ENCODE peak calls at places on chromosomes 11 and 22, in seven cellular contexts. One of them, this sample, is unnamed.
A peak's percentile ranks its signal among the peaks of the same experiment; 100 is the strongest.

GRCh38 chr11:9663699-9664275 is at the start of gene SWAP70:
- DNase-seq in HFF-Myc: peak; percentile 42
- DNase-seq in naive thymus-derived CD8-positive, alpha-beta T cell: peak; percentile 61
- DNase-seq in activated CD4-positive, alpha-beta T cell treated with anti-CD3 and anti-CD28 coated beads for 36 hours: peak; percentile 85
- DNase-seq in DMS53: peak; percentile 87
- DNase-seq in endothelial cell: peak; percentile 95
- DNase-seq in chondrocyte: peak; percentile 94
- DNase-seq in this sample: peak; percentile 83

GRCh38 chr22:19629331-19629719 is 85.0 kb upstream of the SEPTIN5 start:
- DNase-seq in HFF-Myc: no peak
- DNase-seq in naive thymus-derived CD8-positive, alpha-beta T cell: no peak
- DNase-seq in activated CD4-positive, alpha-beta T cell treated with anti-CD3 and anti-CD28 coated beads for 36 hours: no peak
- DNase-seq in DMS53: no peak
- DNase-seq in endothelial cell: no peak
- DNase-seq in chondrocyte: no peak
- DNase-seq in this sample: no peak

GRCh38 chr11:65883058-65883761 is 3.6 kb downstream of the CTSW start:
- DNase-seq in HFF-Myc: no peak
- DNase-seq in naive thymus-derived CD8-positive, alpha-beta T cell: no peak
- DNase-seq in activated CD4-positive, alpha-beta T cell treated with anti-CD3 and anti-CD28 coated beads for 36 hours: no peak
- DNase-seq in DMS53: no peak
- DNase-seq in endothelial cell: no peak
- DNase-seq in chondrocyte: peak; percentile 68
- DNase-seq in this sample: no peak

GRCh38 chr11:66739983-66740382 is 11.0 kb upstream of the SPTBN2 start:
- DNase-seq in HFF-Myc: no peak
- DNase-seq in naive thymus-derived CD8-positive, alpha-beta T cell: no peak
- DNase-seq in activated CD4-positive, alpha-beta T cell treated with anti-CD3 and anti-CD28 coated beads for 36 hours: no peak
- DNase-seq in DMS53: no peak
- DNase-seq in endothelial cell: no peak
- DNase-seq in chondrocyte: no peak
- DNase-seq in this sample: no peak

GRCh38 chr11:5242933-5243844 is 6.5 kb downstream of the HBG1 start:
- DNase-seq in HFF-Myc: no peak
- DNase-seq in naive thymus-derived CD8-positive, alpha-beta T cell: no peak
- DNase-seq in activated CD4-positive, alpha-beta T cell treated with anti-CD3 and anti-CD28 coated beads for 36 hours: peak; percentile 9
- DNase-seq in DMS53: no peak
- DNase-seq in endothelial cell: no peak
- DNase-seq in chondrocyte: no peak
- DNase-seq in this sample: no peak

GRCh38 chr11:76073716-76074115 is 132.6 kb downstream of the WNT11 start:
- DNase-seq in HFF-Myc: peak; percentile 61
- DNase-seq in naive thymus-derived CD8-positive, alpha-beta T cell: no peak
- DNase-seq in activated CD4-positive, alpha-beta T cell treated with anti-CD3 and anti-CD28 coated beads for 36 hours: no peak
- DNase-seq in DMS53: no peak
- DNase-seq in endothelial cell: no peak
- DNase-seq in chondrocyte: no peak
- DNase-seq in this sample: no peak

GRCh38 chr22:29621761-29622526 is 18.5 kb downstream of the NF2 start:
- DNase-seq in HFF-Myc: peak; percentile 81
- DNase-seq in naive thymus-derived CD8-positive, alpha-beta T cell: no peak
- DNase-seq in activated CD4-positive, alpha-beta T cell treated with anti-CD3 and anti-CD28 coated beads for 36 hours: no peak
- DNase-seq in DMS53: peak; percentile 34
- DNase-seq in endothelial cell: no peak
- DNase-seq in chondrocyte: no peak
- DNase-seq in this sample: peak; percentile 55

GRCh38 chr22:49992921-49993648 is 19.5 kb downstream of the IL17REL start:
- DNase-seq in HFF-Myc: no peak
- DNase-seq in naive thymus-derived CD8-positive, alpha-beta T cell: peak; percentile 54
- DNase-seq in activated CD4-positive, alpha-beta T cell treated with anti-CD3 and anti-CD28 coated beads for 36 hours: peak; percentile 87
- DNase-seq in DMS53: peak; percentile 82
- DNase-seq in endothelial cell: peak; percentile 61
- DNase-seq in chondrocyte: peak; percentile 85
- DNase-seq in this sample: peak; percentile 71

GRCh38 chr11:58525037-58525614 is 17.2 kb upstream of the OR5B21 start:
- DNase-seq in HFF-Myc: no peak
- DNase-seq in naive thymus-derived CD8-positive, alpha-beta T cell: peak; percentile 69
- DNase-seq in activated CD4-positive, alpha-beta T cell treated with anti-CD3 and anti-CD28 coated beads for 36 hours: peak; percentile 39
- DNase-seq in DMS53: no peak
- DNase-seq in endothelial cell: no peak
- DNase-seq in chondrocyte: no peak
- DNase-seq in this sample: no peak

GRCh38 chr11:68751331-68751856 is at the start of gene TESMIN:
- DNase-seq in HFF-Myc: peak; percentile 22
- DNase-seq in naive thymus-derived CD8-positive, alpha-beta T cell: peak; percentile 83
- DNase-seq in activated CD4-positive, alpha-beta T cell treated with anti-CD3 and anti-CD28 coated beads for 36 hours: peak; percentile 97
- DNase-seq in DMS53: peak; percentile 97
- DNase-seq in endothelial cell: peak; percentile 95
- DNase-seq in chondrocyte: peak; percentile 94
- DNase-seq in this sample: peak; percentile 69

GRCh38 chr11:1762537-1763302 is 1.0 kb downstream of the CTSD start:
- DNase-seq in HFF-Myc: no peak
- DNase-seq in naive thymus-derived CD8-positive, alpha-beta T cell: no peak
- DNase-seq in activated CD4-positive, alpha-beta T cell treated with anti-CD3 and anti-CD28 coated beads for 36 hours: no peak
- DNase-seq in DMS53: peak; percentile 70
- DNase-seq in endothelial cell: no peak
- DNase-seq in chondrocyte: peak; percentile 84
- DNase-seq in this sample: no peak

GRCh38 chr11:75191330-75191717 is 40.4 kb downstream of the SLCO2B1 start:
- DNase-seq in HFF-Myc: no peak
- DNase-seq in naive thymus-derived CD8-positive, alpha-beta T cell: no peak
- DNase-seq in activated CD4-positive, alpha-beta T cell treated with anti-CD3 and anti-CD28 coated beads for 36 hours: no peak
- DNase-seq in DMS53: peak; percentile 55
- DNase-seq in endothelial cell: peak; percentile 59
- DNase-seq in chondrocyte: peak; percentile 40
- DNase-seq in this sample: no peak

GRCh38 chr22:46933526-46933925 is 171.1 kb downstream of the TBC1D22A start:
- DNase-seq in HFF-Myc: no peak
- DNase-seq in naive thymus-derived CD8-positive, alpha-beta T cell: no peak
- DNase-seq in activated CD4-positive, alpha-beta T cell treated with anti-CD3 and anti-CD28 coated beads for 36 hours: no peak
- DNase-seq in DMS53: no peak
- DNase-seq in endothelial cell: no peak
- DNase-seq in chondrocyte: no peak
- DNase-seq in this sample: no peak

GRCh38 chr11:122797651-122798050 is 40.6 kb upstream of the CRTAM start:
- DNase-seq in HFF-Myc: no peak
- DNase-seq in naive thymus-derived CD8-positive, alpha-beta T cell: no peak
- DNase-seq in activated CD4-positive, alpha-beta T cell treated with anti-CD3 and anti-CD28 coated beads for 36 hours: no peak
- DNase-seq in DMS53: no peak
- DNase-seq in endothelial cell: no peak
- DNase-seq in chondrocyte: no peak
- DNase-seq in this sample: peak; percentile 83

GRCh38 chr11:128424867-128425285 is 162.5 kb downstream of the ETS1 start:
- DNase-seq in HFF-Myc: no peak
- DNase-seq in naive thymus-derived CD8-positive, alpha-beta T cell: no peak
- DNase-seq in activated CD4-positive, alpha-beta T cell treated with anti-CD3 and anti-CD28 coated beads for 36 hours: no peak
- DNase-seq in DMS53: peak; percentile 89
- DNase-seq in endothelial cell: no peak
- DNase-seq in chondrocyte: no peak
- DNase-seq in this sample: no peak

GRCh38 chr11:22512457-22512856 is 113.2 kb downstream of the FANCF start:
- DNase-seq in HFF-Myc: no peak
- DNase-seq in naive thymus-derived CD8-positive, alpha-beta T cell: no peak
- DNase-seq in activated CD4-positive, alpha-beta T cell treated with anti-CD3 and anti-CD28 coated beads for 36 hours: no peak
- DNase-seq in DMS53: no peak
- DNase-seq in endothelial cell: no peak
- DNase-seq in chondrocyte: no peak
- DNase-seq in this sample: no peak

GRCh38 chr11:118401880-118402590 is 629 bp downstream of the ATP5MG start:
- DNase-seq in HFF-Myc: no peak
- DNase-seq in naive thymus-derived CD8-positive, alpha-beta T cell: no peak
- DNase-seq in activated CD4-positive, alpha-beta T cell treated with anti-CD3 and anti-CD28 coated beads for 36 hours: no peak
- DNase-seq in DMS53: peak; percentile 48
- DNase-seq in endothelial cell: no peak
- DNase-seq in chondrocyte: no peak
- DNase-seq in this sample: peak; percentile 6

GRCh38 chr11:32434116-32434386 is 1.3 kb downstream of the WT1 start:
- DNase-seq in HFF-Myc: no peak
- DNase-seq in naive thymus-derived CD8-positive, alpha-beta T cell: no peak
- DNase-seq in activated CD4-positive, alpha-beta T cell treated with anti-CD3 and anti-CD28 coated beads for 36 hours: no peak
- DNase-seq in DMS53: no peak
- DNase-seq in endothelial cell: no peak
- DNase-seq in chondrocyte: no peak
- DNase-seq in this sample: no peak

GRCh38 chr11:58466293-58466692 is 24.3 kb upstream of the OR5B12 start:
- DNase-seq in HFF-Myc: no peak
- DNase-seq in naive thymus-derived CD8-positive, alpha-beta T cell: no peak
- DNase-seq in activated CD4-positive, alpha-beta T cell treated with anti-CD3 and anti-CD28 coated beads for 36 hours: no peak
- DNase-seq in DMS53: no peak
- DNase-seq in endothelial cell: no peak
- DNase-seq in chondrocyte: no peak
- DNase-seq in this sample: no peak

GRCh38 chr22:50320116-50320515 is 6.7 kb downstream of the DENND6B start:
- DNase-seq in HFF-Myc: no peak
- DNase-seq in naive thymus-derived CD8-positive, alpha-beta T cell: no peak
- DNase-seq in activated CD4-positive, alpha-beta T cell treated with anti-CD3 and anti-CD28 coated beads for 36 hours: no peak
- DNase-seq in DMS53: no peak
- DNase-seq in endothelial cell: no peak
- DNase-seq in chondrocyte: no peak
- DNase-seq in this sample: no peak

GRCh38 chr11:3946445-3947017 is 91.1 kb downstream of the STIM1 start:
- DNase-seq in HFF-Myc: no peak
- DNase-seq in naive thymus-derived CD8-positive, alpha-beta T cell: no peak
- DNase-seq in activated CD4-positive, alpha-beta T cell treated with anti-CD3 and anti-CD28 coated beads for 36 hours: no peak
- DNase-seq in DMS53: no peak
- DNase-seq in endothelial cell: no peak
- DNase-seq in chondrocyte: no peak
- DNase-seq in this sample: no peak

GRCh38 chr11:94793002-94793401 is 24.8 kb downstream of the AMOTL1 start:
- DNase-seq in HFF-Myc: no peak
- DNase-seq in naive thymus-derived CD8-positive, alpha-beta T cell: no peak
- DNase-seq in activated CD4-positive, alpha-beta T cell treated with anti-CD3 and anti-CD28 coated beads for 36 hours: no peak
- DNase-seq in DMS53: no peak
- DNase-seq in endothelial cell: no peak
- DNase-seq in chondrocyte: no peak
- DNase-seq in this sample: no peak

GRCh38 chr11:88886796-88887195 is 179.0 kb downstream of the GRM5 start:
- DNase-seq in HFF-Myc: peak; percentile 54
- DNase-seq in naive thymus-derived CD8-positive, alpha-beta T cell: peak; percentile 22
- DNase-seq in activated CD4-positive, alpha-beta T cell treated with anti-CD3 and anti-CD28 coated beads for 36 hours: peak; percentile 43
- DNase-seq in DMS53: peak; percentile 87
- DNase-seq in endothelial cell: peak; percentile 24
- DNase-seq in chondrocyte: no peak
- DNase-seq in this sample: peak; percentile 82

GRCh38 chr11:83024270-83024854 is 47.3 kb downstream of the RAB30 start:
- DNase-seq in HFF-Myc: no peak
- DNase-seq in naive thymus-derived CD8-positive, alpha-beta T cell: no peak
- DNase-seq in activated CD4-positive, alpha-beta T cell treated with anti-CD3 and anti-CD28 coated beads for 36 hours: no peak
- DNase-seq in DMS53: no peak
- DNase-seq in endothelial cell: no peak
- DNase-seq in chondrocyte: no peak
- DNase-seq in this sample: no peak

GRCh38 chr22:39567135-39567946 is 3.2 kb upstream of the CACNA1I start:
- DNase-seq in HFF-Myc: no peak
- DNase-seq in naive thymus-derived CD8-positive, alpha-beta T cell: peak; percentile 34
- DNase-seq in activated CD4-positive, alpha-beta T cell treated with anti-CD3 and anti-CD28 coated beads for 36 hours: peak; percentile 64
- DNase-seq in DMS53: no peak
- DNase-seq in endothelial cell: no peak
- DNase-seq in chondrocyte: no peak
- DNase-seq in this sample: no peak

GRCh38 chr11:95230054-95231034 is 658 bp downstream of the SESN3 start:
- DNase-seq in HFF-Myc: no peak
- DNase-seq in naive thymus-derived CD8-positive, alpha-beta T cell: peak; percentile 35
- DNase-seq in activated CD4-positive, alpha-beta T cell treated with anti-CD3 and anti-CD28 coated beads for 36 hours: peak; percentile 53
- DNase-seq in DMS53: peak; percentile 87
- DNase-seq in endothelial cell: peak; percentile 47
- DNase-seq in chondrocyte: peak; percentile 81
- DNase-seq in this sample: peak; percentile 14

GRCh38 chr11:65557280-65558001 is 718 bp downstream of the LTBP3 start:
- DNase-seq in HFF-Myc: no peak
- DNase-seq in naive thymus-derived CD8-positive, alpha-beta T cell: peak; percentile 24
- DNase-seq in activated CD4-positive, alpha-beta T cell treated with anti-CD3 and anti-CD28 coated beads for 36 hours: peak; percentile 56
- DNase-seq in DMS53: peak; percentile 53
- DNase-seq in endothelial cell: no peak
- DNase-seq in chondrocyte: no peak
- DNase-seq in this sample: no peak

GRCh38 chr22:25764270-25765015 is 22.5 kb downstream of the MYO18B start:
- DNase-seq in HFF-Myc: no peak
- DNase-seq in naive thymus-derived CD8-positive, alpha-beta T cell: no peak
- DNase-seq in activated CD4-positive, alpha-beta T cell treated with anti-CD3 and anti-CD28 coated beads for 36 hours: peak; percentile 31
- DNase-seq in DMS53: no peak
- DNase-seq in endothelial cell: no peak
- DNase-seq in chondrocyte: no peak
- DNase-seq in this sample: peak; percentile 25

GRCh38 chr11:86673872-86674750 is 1.7 kb upstream of the ME3 start:
- DNase-seq in HFF-Myc: no peak
- DNase-seq in naive thymus-derived CD8-positive, alpha-beta T cell: no peak
- DNase-seq in activated CD4-positive, alpha-beta T cell treated with anti-CD3 and anti-CD28 coated beads for 36 hours: no peak
- DNase-seq in DMS53: peak; percentile 67
- DNase-seq in endothelial cell: no peak
- DNase-seq in chondrocyte: no peak
- DNase-seq in this sample: no peak

This sample was measured in SK-MEL-5.